ENCODE peak calls at places on chromosome 12, in seven cellular contexts. One of them, this sample, is unnamed.

GRCh38 chr12:117063162-117063911 is 35.9 kb downstream of the TESC start:
- DNase-seq in foreskin keratinocyte: no peak
- DNase-seq in NCI-H748 treated with DMSO at 0.1 percent for 48 hours: no peak
- DNase-seq in thoracic aorta: no peak
- DNase-seq in Right ventricle myocardium inferior: peak; percentile 77
- DNase-seq in NCI-H460: no peak
- DNase-seq in RKO: no peak
- DNase-seq in this sample: no peak

GRCh38 chr12:27480031-27480430 is 33.5 kb downstream of the SMCO2 start:
- DNase-seq in foreskin keratinocyte: no peak
- DNase-seq in NCI-H748 treated with DMSO at 0.1 percent for 48 hours: no peak
- DNase-seq in thoracic aorta: no peak
- DNase-seq in Right ventricle myocardium inferior: no peak
- DNase-seq in NCI-H460: no peak
- DNase-seq in RKO: no peak
- DNase-seq in this sample: no peak

GRCh38 chr12:10392394-10392930 is 2.6 kb upstream of the KLRK1 start:
- DNase-seq in foreskin keratinocyte: peak; percentile 77
- DNase-seq in NCI-H748 treated with DMSO at 0.1 percent for 48 hours: no peak
- DNase-seq in thoracic aorta: no peak
- DNase-seq in Right ventricle myocardium inferior: no peak
- DNase-seq in NCI-H460: peak; percentile 51
- DNase-seq in RKO: peak; percentile 4
- DNase-seq in this sample: no peak

GRCh38 chr12:112716099-112717093 is 75.2 kb upstream of the RPH3A start:
- DNase-seq in foreskin keratinocyte: no peak
- DNase-seq in NCI-H748 treated with DMSO at 0.1 percent for 48 hours: no peak
- DNase-seq in thoracic aorta: no peak
- DNase-seq in Right ventricle myocardium inferior: no peak
- DNase-seq in NCI-H460: peak; percentile 6
- DNase-seq in RKO: peak; percentile 10
- DNase-seq in this sample: no peak

GRCh38 chr12:109582636-109583035 is 9.0 kb downstream of the MVK start:
- DNase-seq in foreskin keratinocyte: no peak
- DNase-seq in NCI-H748 treated with DMSO at 0.1 percent for 48 hours: no peak
- DNase-seq in thoracic aorta: no peak
- DNase-seq in Right ventricle myocardium inferior: no peak
- DNase-seq in NCI-H460: no peak
- DNase-seq in RKO: no peak
- DNase-seq in this sample: no peak

GRCh38 chr12:57106021-57106708 is 5.0 kb downstream of the STAT6 start:
- DNase-seq in foreskin keratinocyte: no peak
- DNase-seq in NCI-H748 treated with DMSO at 0.1 percent for 48 hours: no peak
- DNase-seq in thoracic aorta: no peak
- DNase-seq in Right ventricle myocardium inferior: no peak
- DNase-seq in NCI-H460: no peak
- DNase-seq in RKO: no peak
- DNase-seq in this sample: no peak

GRCh38 chr12:102216086-102216691 is 18.6 kb upstream of the PMCH start:
- DNase-seq in foreskin keratinocyte: no peak
- DNase-seq in NCI-H748 treated with DMSO at 0.1 percent for 48 hours: no peak
- DNase-seq in thoracic aorta: no peak
- DNase-seq in Right ventricle myocardium inferior: no peak
- DNase-seq in NCI-H460: peak; percentile 21
- DNase-seq in RKO: peak; percentile 51
- DNase-seq in this sample: no peak

GRCh38 chr12:103947871-103948555 is 17.7 kb upstream of the TDG start:
- DNase-seq in foreskin keratinocyte: no peak
- DNase-seq in NCI-H748 treated with DMSO at 0.1 percent for 48 hours: no peak
- DNase-seq in thoracic aorta: no peak
- DNase-seq in Right ventricle myocardium inferior: no peak
- DNase-seq in NCI-H460: no peak
- DNase-seq in RKO: no peak
- DNase-seq in this sample: no peak

GRCh38 chr12:106914796-106915634 is 40.7 kb upstream of the TMEM263 start:
- DNase-seq in foreskin keratinocyte: no peak
- DNase-seq in NCI-H748 treated with DMSO at 0.1 percent for 48 hours: no peak
- DNase-seq in thoracic aorta: no peak
- DNase-seq in Right ventricle myocardium inferior: no peak
- DNase-seq in NCI-H460: no peak
- DNase-seq in RKO: no peak
- DNase-seq in this sample: no peak

GRCh38 chr12:65460076-65460475 is 181.6 kb downstream of the MSRB3 start:
- DNase-seq in foreskin keratinocyte: no peak
- DNase-seq in NCI-H748 treated with DMSO at 0.1 percent for 48 hours: no peak
- DNase-seq in thoracic aorta: no peak
- DNase-seq in Right ventricle myocardium inferior: no peak
- DNase-seq in NCI-H460: no peak
- DNase-seq in RKO: no peak
- DNase-seq in this sample: no peak

GRCh38 chr12:86950043-86950838 is 694.0 kb upstream of the MGAT4C start:
- DNase-seq in foreskin keratinocyte: no peak
- DNase-seq in NCI-H748 treated with DMSO at 0.1 percent for 48 hours: no peak
- DNase-seq in thoracic aorta: no peak
- DNase-seq in Right ventricle myocardium inferior: no peak
- DNase-seq in NCI-H460: no peak
- DNase-seq in RKO: no peak
- DNase-seq in this sample: no peak

GRCh38 chr12:48199784-48200198 is 3.3 kb downstream of the OR10AD1 start:
- DNase-seq in foreskin keratinocyte: no peak
- DNase-seq in NCI-H748 treated with DMSO at 0.1 percent for 48 hours: no peak
- DNase-seq in thoracic aorta: no peak
- DNase-seq in Right ventricle myocardium inferior: no peak
- DNase-seq in NCI-H460: no peak
- DNase-seq in RKO: no peak
- DNase-seq in this sample: no peak

GRCh38 chr12:84842406-84843013 is 70.1 kb downstream of the SLC6A15 start:
- DNase-seq in foreskin keratinocyte: no peak
- DNase-seq in NCI-H748 treated with DMSO at 0.1 percent for 48 hours: peak; percentile 61
- DNase-seq in thoracic aorta: no peak
- DNase-seq in Right ventricle myocardium inferior: no peak
- DNase-seq in NCI-H460: peak; percentile 54
- DNase-seq in RKO: peak; percentile 73
- DNase-seq in this sample: no peak

GRCh38 chr12:96500686-96501085 is 11.3 kb downstream of the CFAP54 start:
- DNase-seq in foreskin keratinocyte: no peak
- DNase-seq in NCI-H748 treated with DMSO at 0.1 percent for 48 hours: no peak
- DNase-seq in thoracic aorta: no peak
- DNase-seq in Right ventricle myocardium inferior: no peak
- DNase-seq in NCI-H460: peak; percentile 25
- DNase-seq in RKO: peak; percentile 26
- DNase-seq in this sample: no peak

GRCh38 chr12:98418357-98419075 is 96.9 kb upstream of the TMPO start:
- DNase-seq in foreskin keratinocyte: peak; percentile 75
- DNase-seq in NCI-H748 treated with DMSO at 0.1 percent for 48 hours: no peak
- DNase-seq in thoracic aorta: peak; percentile 88
- DNase-seq in Right ventricle myocardium inferior: peak; percentile 88
- DNase-seq in NCI-H460: peak; percentile 33
- DNase-seq in RKO: no peak
- DNase-seq in this sample: no peak

GRCh38 chr12:10214131-10214876 is 1.6 kb downstream of the GABARAPL1 start:
- DNase-seq in foreskin keratinocyte: no peak
- DNase-seq in NCI-H748 treated with DMSO at 0.1 percent for 48 hours: no peak
- DNase-seq in thoracic aorta: no peak
- DNase-seq in Right ventricle myocardium inferior: no peak
- DNase-seq in NCI-H460: no peak
- DNase-seq in RKO: no peak
- DNase-seq in this sample: no peak

GRCh38 chr12:96886998-96887677 is 19.9 kb upstream of the NEDD1 start:
- DNase-seq in foreskin keratinocyte: no peak
- DNase-seq in NCI-H748 treated with DMSO at 0.1 percent for 48 hours: no peak
- DNase-seq in thoracic aorta: no peak
- DNase-seq in Right ventricle myocardium inferior: no peak
- DNase-seq in NCI-H460: no peak
- DNase-seq in RKO: no peak
- DNase-seq in this sample: no peak

GRCh38 chr12:109358154-109358869 is 10.6 kb downstream of the MYO1H start:
- DNase-seq in foreskin keratinocyte: no peak
- DNase-seq in NCI-H748 treated with DMSO at 0.1 percent for 48 hours: no peak
- DNase-seq in thoracic aorta: no peak
- DNase-seq in Right ventricle myocardium inferior: no peak
- DNase-seq in NCI-H460: no peak
- DNase-seq in RKO: no peak
- DNase-seq in this sample: no peak

GRCh38 chr12:7118914-7119313 is 9.8 kb downstream of the RBP5 start:
- DNase-seq in foreskin keratinocyte: no peak
- DNase-seq in NCI-H748 treated with DMSO at 0.1 percent for 48 hours: no peak
- DNase-seq in thoracic aorta: no peak
- DNase-seq in Right ventricle myocardium inferior: no peak
- DNase-seq in NCI-H460: no peak
- DNase-seq in RKO: no peak
- DNase-seq in this sample: no peak

GRCh38 chr12:69497308-69498026 is 27.3 kb downstream of the FRS2 start:
- DNase-seq in foreskin keratinocyte: no peak
- DNase-seq in NCI-H748 treated with DMSO at 0.1 percent for 48 hours: no peak
- DNase-seq in thoracic aorta: no peak
- DNase-seq in Right ventricle myocardium inferior: no peak
- DNase-seq in NCI-H460: no peak
- DNase-seq in RKO: no peak
- DNase-seq in this sample: no peak

GRCh38 chr12:30796891-30797371 is 42.2 kb upstream of the CAPRIN2 start:
- DNase-seq in foreskin keratinocyte: no peak
- DNase-seq in NCI-H748 treated with DMSO at 0.1 percent for 48 hours: peak; percentile 3
- DNase-seq in thoracic aorta: no peak
- DNase-seq in Right ventricle myocardium inferior: no peak
- DNase-seq in NCI-H460: no peak
- DNase-seq in RKO: peak; percentile 94
- DNase-seq in this sample: no peak

GRCh38 chr12:72610854-72611358 is 338.7 kb downstream of the TRHDE start:
- DNase-seq in foreskin keratinocyte: no peak
- DNase-seq in NCI-H748 treated with DMSO at 0.1 percent for 48 hours: no peak
- DNase-seq in thoracic aorta: no peak
- DNase-seq in Right ventricle myocardium inferior: no peak
- DNase-seq in NCI-H460: no peak
- DNase-seq in RKO: no peak
- DNase-seq in this sample: no peak

GRCh38 chr12:54658306-54659264 is 10.4 kb upstream of the DCD start:
- DNase-seq in foreskin keratinocyte: no peak
- DNase-seq in NCI-H748 treated with DMSO at 0.1 percent for 48 hours: peak; percentile 7
- DNase-seq in thoracic aorta: no peak
- DNase-seq in Right ventricle myocardium inferior: no peak
- DNase-seq in NCI-H460: peak; percentile 54
- DNase-seq in RKO: peak; percentile 22
- DNase-seq in this sample: no peak

GRCh38 chr12:2335517-2335916 is 282.7 kb downstream of the CACNA1C start:
- DNase-seq in foreskin keratinocyte: no peak
- DNase-seq in NCI-H748 treated with DMSO at 0.1 percent for 48 hours: no peak
- DNase-seq in thoracic aorta: no peak
- DNase-seq in Right ventricle myocardium inferior: no peak
- DNase-seq in NCI-H460: no peak
- DNase-seq in RKO: no peak
- DNase-seq in this sample: no peak

GRCh38 chr12:2794261-2794735 is 472 bp upstream of the FKBP4 start:
- DNase-seq in foreskin keratinocyte: no peak
- DNase-seq in NCI-H748 treated with DMSO at 0.1 percent for 48 hours: peak; percentile 61
- DNase-seq in thoracic aorta: no peak
- DNase-seq in Right ventricle myocardium inferior: peak; percentile 72
- DNase-seq in NCI-H460: no peak
- DNase-seq in RKO: no peak
- DNase-seq in this sample: no peak

GRCh38 chr12:109715310-109716091 is 1.9 kb downstream of the FAM222A start:
- DNase-seq in foreskin keratinocyte: no peak
- DNase-seq in NCI-H748 treated with DMSO at 0.1 percent for 48 hours: no peak
- DNase-seq in thoracic aorta: no peak
- DNase-seq in Right ventricle myocardium inferior: no peak
- DNase-seq in NCI-H460: no peak
- DNase-seq in RKO: no peak
- DNase-seq in this sample: no peak

GRCh38 chr12:127657036-127657435 is 609.9 kb upstream of the TMEM132C start:
- DNase-seq in foreskin keratinocyte: no peak
- DNase-seq in NCI-H748 treated with DMSO at 0.1 percent for 48 hours: no peak
- DNase-seq in thoracic aorta: no peak
- DNase-seq in Right ventricle myocardium inferior: no peak
- DNase-seq in NCI-H460: no peak
- DNase-seq in RKO: no peak
- DNase-seq in this sample: no peak

GRCh38 chr12:3445127-3445978 is 45.6 kb upstream of the PRMT8 start:
- DNase-seq in foreskin keratinocyte: no peak
- DNase-seq in NCI-H748 treated with DMSO at 0.1 percent for 48 hours: no peak
- DNase-seq in thoracic aorta: no peak
- DNase-seq in Right ventricle myocardium inferior: no peak
- DNase-seq in NCI-H460: no peak
- DNase-seq in RKO: no peak
- DNase-seq in this sample: no peak

GRCh38 chr12:91272456-91273063 is 89.9 kb upstream of the DCN start:
- DNase-seq in foreskin keratinocyte: no peak
- DNase-seq in NCI-H748 treated with DMSO at 0.1 percent for 48 hours: no peak
- DNase-seq in thoracic aorta: no peak
- DNase-seq in Right ventricle myocardium inferior: peak; percentile 88
- DNase-seq in NCI-H460: no peak
- DNase-seq in RKO: no peak
- DNase-seq in this sample: no peak

GRCh38 chr12:93197067-93197593 is 180.6 kb upstream of the NUDT4 start:
- DNase-seq in foreskin keratinocyte: no peak
- DNase-seq in NCI-H748 treated with DMSO at 0.1 percent for 48 hours: no peak
- DNase-seq in thoracic aorta: no peak
- DNase-seq in Right ventricle myocardium inferior: no peak
- DNase-seq in NCI-H460: no peak
- DNase-seq in RKO: no peak
- DNase-seq in this sample: no peak

GRCh38 chr12:96585977-96586376 is 96.6 kb downstream of the CFAP54 start:
- DNase-seq in foreskin keratinocyte: no peak
- DNase-seq in NCI-H748 treated with DMSO at 0.1 percent for 48 hours: no peak
- DNase-seq in thoracic aorta: no peak
- DNase-seq in Right ventricle myocardium inferior: no peak
- DNase-seq in NCI-H460: no peak
- DNase-seq in RKO: no peak
- DNase-seq in this sample: no peak

GRCh38 chr12:56103066-56103711 is 1.2 kb upstream of the PA2G4 start:
- DNase-seq in foreskin keratinocyte: no peak
- DNase-seq in NCI-H748 treated with DMSO at 0.1 percent for 48 hours: no peak
- DNase-seq in thoracic aorta: no peak
- DNase-seq in Right ventricle myocardium inferior: no peak
- DNase-seq in NCI-H460: no peak
- DNase-seq in RKO: no peak
- DNase-seq in this sample: no peak

GRCh38 chr12:54759751-54760150 is 94.6 kb upstream of the MUCL1 start:
- DNase-seq in foreskin keratinocyte: peak; percentile 10
- DNase-seq in NCI-H748 treated with DMSO at 0.1 percent for 48 hours: peak; percentile 43
- DNase-seq in thoracic aorta: no peak
- DNase-seq in Right ventricle myocardium inferior: no peak
- DNase-seq in NCI-H460: peak; percentile 47
- DNase-seq in RKO: peak; percentile 52
- DNase-seq in this sample: no peak

GRCh38 chr12:75944097-75944904 is 87.3 kb downstream of the PHLDA1 start:
- DNase-seq in foreskin keratinocyte: peak; percentile 97
- DNase-seq in NCI-H748 treated with DMSO at 0.1 percent for 48 hours: no peak
- DNase-seq in thoracic aorta: no peak
- DNase-seq in Right ventricle myocardium inferior: no peak
- DNase-seq in NCI-H460: peak; percentile 63
- DNase-seq in RKO: peak; percentile 100
- DNase-seq in this sample: no peak

GRCh38 chr12:30414507-30414906 is 281.2 kb downstream of the IPO8 start:
- DNase-seq in foreskin keratinocyte: no peak
- DNase-seq in NCI-H748 treated with DMSO at 0.1 percent for 48 hours: no peak
- DNase-seq in thoracic aorta: no peak
- DNase-seq in Right ventricle myocardium inferior: no peak
- DNase-seq in NCI-H460: no peak
- DNase-seq in RKO: no peak
- DNase-seq in this sample: no peak

GRCh38 chr12:51056242-51056641 is 8.1 kb downstream of the LETMD1 start:
- DNase-seq in foreskin keratinocyte: peak; percentile 42
- DNase-seq in NCI-H748 treated with DMSO at 0.1 percent for 48 hours: no peak
- DNase-seq in thoracic aorta: no peak
- DNase-seq in Right ventricle myocardium inferior: no peak
- DNase-seq in NCI-H460: no peak
- DNase-seq in RKO: peak; percentile 79
- DNase-seq in this sample: peak; percentile 71

GRCh38 chr12:108804361-108804949 is 52.9 kb downstream of the SSH1 start:
- DNase-seq in foreskin keratinocyte: no peak
- DNase-seq in NCI-H748 treated with DMSO at 0.1 percent for 48 hours: no peak
- DNase-seq in thoracic aorta: no peak
- DNase-seq in Right ventricle myocardium inferior: peak; percentile 87
- DNase-seq in NCI-H460: no peak
- DNase-seq in RKO: no peak
- DNase-seq in this sample: no peak

GRCh38 chr12:52790427-52791270 is 5.3 kb downstream of the KRT3 start:
- DNase-seq in foreskin keratinocyte: no peak
- DNase-seq in NCI-H748 treated with DMSO at 0.1 percent for 48 hours: no peak
- DNase-seq in thoracic aorta: no peak
- DNase-seq in Right ventricle myocardium inferior: no peak
- DNase-seq in NCI-H460: no peak
- DNase-seq in RKO: no peak
- DNase-seq in this sample: no peak